ENCODE peak calls at places on chromosome 10, in six cellular contexts. G is IMR-90, O is trophoblast cell, K is neuronal stem cell, A is mesenchymal stem cell, Y is H1. Q is an unnamed sample.

GRCh38 chr10:29535012-29535777 is 99.6 kb downstream of the SVIL start:
- DNase-seq in G (peak; percentile 88), O (peak; percentile 50), K (no peak), A (peak; percentile 92), Y (no peak), Q (peak; percentile 74)

GRCh38 chr10:77274046-77274795 is 363.4 kb downstream of the KCNMA1 start:
- DNase-seq in G (peak; percentile 84), O (no peak), K (no peak), A (peak; percentile 76), Y (no peak), Q (no peak)

GRCh38 chr10:16799621-16800020 is 17.6 kb downstream of the RSU1 start:
- DNase-seq in G (no peak), O (peak; percentile 76), K (no peak), A (no peak), Y (no peak), Q (peak; percentile 66)

GRCh38 chr10:73597346-73597745 is 6.2 kb upstream of the USP54 start:
- DNase-seq in G (peak; percentile 47), O (no peak), K (no peak), A (no peak), Y (no peak), Q (no peak)

GRCh38 chr10:99304027-99304856 is 24.9 kb upstream of the CNNM1 start:
- DNase-seq in G (no peak), O (no peak), K (no peak), A (peak; percentile 29), Y (no peak), Q (peak; percentile 10)

GRCh38 chr10:119477444-119477843 is 65.1 kb downstream of the RGS10 start:
- DNase-seq in G (no peak), O (no peak), K (no peak), A (no peak), Y (no peak), Q (no peak)

GRCh38 chr10:103736763-103737162 is 118.6 kb downstream of the SH3PXD2A start:
- DNase-seq in G (no peak), O (peak; percentile 41), K (peak; percentile 38), A (no peak), Y (peak; percentile 67), Q (peak; percentile 95)

GRCh38 chr10:27252267-27253000 is 11.8 kb upstream of the ACBD5 start:
- DNase-seq in G (peak; percentile 27), O (peak; percentile 87), K (no peak), A (peak; percentile 31), Y (no peak), Q (peak; percentile 78)

GRCh38 chr10:126425473-126426065 is 37.3 kb upstream of the ADAM12 start:
- DNase-seq in G (no peak), O (peak; percentile 92), K (no peak), A (no peak), Y (no peak), Q (no peak)

GRCh38 chr10:117541405-117541908 is 1.1 kb upstream of the EMX2 start:
- DNase-seq in G (no peak), O (peak; percentile 13), K (peak; percentile 74), A (no peak), Y (no peak), Q (peak; percentile 81)

GRCh38 chr10:28559661-28560060 is 26.7 kb downstream of the WAC start:
- DNase-seq in G (no peak), O (peak; percentile 39), K (peak; percentile 75), A (no peak), Y (no peak), Q (peak; percentile 87)

GRCh38 chr10:71553371-71553900 is 156.7 kb downstream of the CDH23 start:
- DNase-seq in G (no peak), O (no peak), K (no peak), A (no peak), Y (no peak), Q (no peak)

GRCh38 chr10:119595715-119596515 is 849 bp downstream of the TIAL1 start:
- DNase-seq in G (peak; percentile 44), O (peak; percentile 51), K (no peak), A (peak; percentile 55), Y (no peak), Q (peak; percentile 59)

GRCh38 chr10:125448596-125448995 is 234.4 kb downstream of the TEX36 start:
- DNase-seq in G (peak; percentile 4), O (peak; percentile 35), K (peak; percentile 20), A (no peak), Y (peak; percentile 15), Q (peak; percentile 71)

GRCh38 chr10:102285134-102285533 is 39.8 kb downstream of the GBF1 start:
- DNase-seq in G (no peak), O (no peak), K (no peak), A (no peak), Y (no peak), Q (no peak)

GRCh38 chr10:102283890-102284289 is 38.6 kb downstream of the GBF1 start:
- DNase-seq in G (no peak), O (no peak), K (no peak), A (no peak), Y (no peak), Q (no peak)

GRCh38 chr10:102287538-102287937 is 42.2 kb downstream of the GBF1 start:
- DNase-seq in G (no peak), O (no peak), K (no peak), A (no peak), Y (no peak), Q (no peak)

GRCh38 chr10:102283488-102283887 is 38.2 kb downstream of the GBF1 start:
- DNase-seq in G (no peak), O (no peak), K (no peak), A (no peak), Y (no peak), Q (no peak)

GRCh38 chr10:102284531-102284930 is 39.2 kb downstream of the GBF1 start:
- DNase-seq in G (no peak), O (peak; percentile 16), K (no peak), A (no peak), Y (no peak), Q (no peak)
- H3K4me3 ChIP-seq in G (no peak overlapping the region), O (no peak overlapping the region), K (no peak overlapping the region), A (no peak overlapping the region), Y (no peak overlapping the region), Q (no peak overlapping the region)

GRCh38 chr10:101090597-101090996 is 28.8 kb downstream of the KAZALD1 start:
- DNase-seq in G (no peak), O (no peak), K (no peak), A (no peak), Y (no peak), Q (no peak)

GRCh38 chr10:101087376-101087775 is 25.6 kb downstream of the KAZALD1 start:
- DNase-seq in G (no peak), O (no peak), K (no peak), A (no peak), Y (no peak), Q (no peak)

GRCh38 chr10:101091546-101092290 is 29.9 kb downstream of the KAZALD1 start:
- DNase-seq in G (no peak), O (no peak), K (no peak), A (no peak), Y (no peak), Q (no peak)

GRCh38 chr10:101087965-101088364 is 26.2 kb downstream of the KAZALD1 start:
- DNase-seq in G (no peak), O (no peak), K (no peak), A (no peak), Y (no peak), Q (no peak)

DNA sequence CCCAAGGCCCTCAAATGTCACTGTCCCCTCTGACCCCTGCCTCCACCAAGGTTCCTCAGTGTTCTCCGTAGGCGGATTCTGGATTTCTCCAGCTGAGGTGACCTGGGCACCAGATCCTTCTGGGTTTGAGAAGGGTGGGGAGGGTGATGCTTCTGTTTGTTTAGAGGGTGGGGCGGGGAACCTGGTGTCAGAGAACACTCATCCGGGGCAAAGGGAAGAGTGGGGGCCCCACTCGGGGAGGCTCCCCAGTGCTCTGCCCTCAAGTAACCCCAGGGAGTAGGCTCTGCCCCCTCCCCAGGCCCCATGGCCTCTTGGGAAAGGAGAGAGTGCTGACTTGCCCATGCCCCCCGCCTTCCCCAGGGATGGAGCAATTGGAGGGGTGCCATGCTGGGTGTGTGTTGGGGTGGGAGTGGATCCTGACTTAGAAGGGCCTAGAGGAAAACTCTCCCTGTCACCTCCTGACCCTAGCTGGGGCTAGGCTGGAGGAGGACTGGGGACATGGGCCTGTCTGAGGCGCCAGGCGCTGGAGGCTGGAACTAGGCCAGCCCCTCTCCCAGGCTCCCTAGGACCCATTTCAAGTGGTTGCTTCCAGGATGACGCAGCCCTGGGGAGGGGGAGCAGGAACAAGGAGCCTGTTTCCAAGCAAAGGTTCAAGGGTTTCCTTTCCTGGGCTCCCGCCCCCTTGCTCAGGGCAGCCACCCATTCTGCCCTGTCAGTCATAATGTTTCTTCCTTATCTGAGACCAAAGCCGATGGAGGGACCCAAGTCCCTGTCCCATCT is 27.9 kb downstream of the KAZALD1 start:
- DNase-seq in G (no peak), O (no peak), K (no peak), A (no peak), Y (no peak), Q (no peak)
- H3K18ac ChIP-seq in G (no peak overlapping the region), O (no peak overlapping the region), K (no peak overlapping the region), A (no peak overlapping the region), Y (no peak overlapping the region), Q (no peak overlapping the region)

GRCh38 chr10:8059191-8059936 is 4.9 kb downstream of the GATA3 start:
- DNase-seq in G (no peak), O (peak; percentile 18), K (peak; percentile 20), A (peak; percentile 68), Y (no peak), Q (no peak)
- H3K4me3 ChIP-seq in G (no peak overlapping the region), O (peak overlapping the region; percentile 63), K (no peak overlapping the region), A (no peak overlapping the region), Y (no peak overlapping the region), Q (no peak overlapping the region)

GRCh38 chr10:14959221-14960057 is at the start of gene MEIG1:
- DNase-seq in G (peak; percentile 90), O (peak; percentile 95), K (peak; percentile 92), A (peak; percentile 96), Y (no peak), Q (peak; percentile 97)
- H3K18ac ChIP-seq in G (peak within 1 kb of the TSS; percentile 60), O (peak within 1 kb of the TSS; percentile 75), K (peak within 1 kb of the TSS; percentile 98), A (peak within 1 kb of the TSS; percentile 90), Y (peak within 1 kb of the TSS; percentile 42), Q (peak within 1 kb of the TSS; percentile 88)

GRCh38 chr10:3757250-3757637 is 27.8 kb downstream of the KLF6 start:
- DNase-seq in G (no peak), O (no peak), K (no peak), A (no peak), Y (no peak), Q (no peak)
- H3K4me3 ChIP-seq in G (no peak overlapping the region), O (no peak overlapping the region), K (no peak overlapping the region), A (no peak overlapping the region), Y (no peak overlapping the region), Q (no peak overlapping the region)

GRCh38 chr10:102120987-102121738 is 995 bp upstream of the LDB1 start:
- DNase-seq in G (peak; percentile 90), O (peak; percentile 43), K (peak; percentile 77), A (peak; percentile 91), Y (peak; percentile 91), Q (peak; percentile 99)
- H3K18ac ChIP-seq in G (peak overlapping the region; percentile 89), O (peak overlapping the region; percentile 99), K (peak overlapping the region; percentile 97), A (peak overlapping the region; percentile 98), Y (peak overlapping the region; percentile 89), Q (peak overlapping the region; percentile 91)

DNA sequence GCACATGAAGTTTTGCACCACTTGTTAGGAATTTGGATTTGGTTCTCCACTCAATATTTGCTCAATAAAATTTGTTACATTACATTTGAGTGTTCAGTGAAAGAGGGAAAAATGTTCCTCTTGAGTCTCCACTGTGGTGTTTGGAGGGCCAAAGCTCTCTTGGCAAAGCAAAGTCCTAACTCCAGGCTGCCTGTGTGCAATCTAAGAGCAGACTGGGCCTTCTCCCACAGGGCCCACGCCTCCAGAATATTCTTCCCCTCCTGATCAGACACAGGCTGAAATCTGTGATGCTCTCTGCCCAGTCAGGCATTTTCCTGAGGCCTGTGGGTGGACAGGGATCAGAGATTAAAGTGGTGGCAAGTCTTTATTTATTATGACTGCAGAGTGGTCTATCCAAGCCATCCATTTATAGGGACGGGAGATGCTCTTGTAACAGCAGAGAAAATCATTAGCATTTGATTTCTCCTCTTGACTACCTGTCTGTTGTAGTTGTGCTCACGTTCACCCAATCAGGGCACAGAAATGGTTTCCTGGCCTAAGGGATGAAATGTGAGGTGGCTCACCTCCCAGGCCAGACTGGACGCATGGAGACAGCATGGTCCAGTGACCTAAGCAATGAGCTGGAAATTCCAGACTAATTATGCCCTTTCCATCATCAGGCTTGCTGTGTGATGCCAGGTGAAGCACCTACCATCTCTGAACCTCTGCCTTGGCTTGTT is 147.2 kb upstream of the NRBF2 start:
- DNase-seq in G (no peak), O (no peak), K (no peak), A (no peak), Y (no peak), Q (no peak)
- H3K4me3 ChIP-seq in G (no peak overlapping the region), O (no peak overlapping the region), K (no peak overlapping the region), A (no peak overlapping the region), Y (no peak overlapping the region), Q (no peak overlapping the region)

Q was measured in mesendoderm.